ENCODE peak calls at places on chromosomes 2 and 18, in four cellular contexts. One of them, this sample, is unnamed.

GRCh38 chr18:24964213-24964612 is 387.8 kb downstream of the ZNF521 start:
- DNase-seq in H1: no peak
- DNase-seq in HepG2: no peak
- DNase-seq in GM12878: no peak
- DNase-seq in this sample: no peak

GRCh38 chr2:64144057-64145013 is at the start of gene PELI1:
- DNase-seq in H1: peak; percentile 96
- DNase-seq in HepG2: peak; percentile 100
- DNase-seq in GM12878: peak; percentile 96
- DNase-seq in this sample: peak; percentile 97

GRCh38 chr18:13372405-13372995 is 153.9 kb downstream of the LDLRAD4 start:
- DNase-seq in H1: no peak
- DNase-seq in HepG2: no peak
- DNase-seq in GM12878: no peak
- DNase-seq in this sample: no peak

GRCh38 chr2:220556658-220557057 is 929.2 kb downstream of the SLC4A3 start:
- DNase-seq in H1: no peak
- DNase-seq in HepG2: no peak
- DNase-seq in GM12878: no peak
- DNase-seq in this sample: no peak

GRCh38 chr2:168246072-168246482 is 1.3 kb downstream of the STK39 start:
- DNase-seq in H1: no peak
- DNase-seq in HepG2: no peak
- DNase-seq in GM12878: no peak
- DNase-seq in this sample: peak; percentile 15

GRCh38 chr2:37615808-37616673 is 55.4 kb downstream of the CDC42EP3 start:
- DNase-seq in H1: no peak
- DNase-seq in HepG2: no peak
- DNase-seq in GM12878: no peak
- DNase-seq in this sample: no peak

GRCh38 chr2:233471291-233472035 is 95.1 kb downstream of the USP40 start:
- DNase-seq in H1: no peak
- DNase-seq in HepG2: no peak
- DNase-seq in GM12878: no peak
- DNase-seq in this sample: no peak

GRCh38 chr2:218003265-218003950 is 613 bp upstream of the TNS1 start:
- DNase-seq in H1: no peak
- DNase-seq in HepG2: no peak
- DNase-seq in GM12878: no peak
- DNase-seq in this sample: no peak

GRCh38 chr18:24176727-24177416 is 38.0 kb downstream of the CABYR start:
- DNase-seq in H1: peak; percentile 50
- DNase-seq in HepG2: peak; percentile 37
- DNase-seq in GM12878: peak; percentile 61
- DNase-seq in this sample: peak; percentile 44

GRCh38 chr2:89841476-89841840 is 1150.0 kb downstream of the RPIA start:
- DNase-seq in H1: no peak
- DNase-seq in HepG2: no peak
- DNase-seq in GM12878: no peak
- DNase-seq in this sample: no peak

GRCh38 chr18:23523429-23524212 is 20.3 kb downstream of the RMC1 start:
- DNase-seq in H1: no peak
- DNase-seq in HepG2: no peak
- DNase-seq in GM12878: peak; percentile 16
- DNase-seq in this sample: no peak

GRCh38 chr2:53235836-53236582 is 531.6 kb upstream of the CHAC2 start:
- DNase-seq in H1: no peak
- DNase-seq in HepG2: no peak
- DNase-seq in GM12878: no peak
- DNase-seq in this sample: no peak

GRCh38 chr18:44602380-44602779 is 78.3 kb upstream of the SETBP1 start:
- DNase-seq in H1: no peak
- DNase-seq in HepG2: no peak
- DNase-seq in GM12878: no peak
- DNase-seq in this sample: no peak

GRCh38 chr18:43159091-43159490 is 43.6 kb upstream of the RIT2 start:
- DNase-seq in H1: no peak
- DNase-seq in HepG2: no peak
- DNase-seq in GM12878: no peak
- DNase-seq in this sample: no peak

GRCh38 chr2:229164545-229165249 is 106.4 kb downstream of the PID1 start:
- DNase-seq in H1: no peak
- DNase-seq in HepG2: no peak
- DNase-seq in GM12878: no peak
- DNase-seq in this sample: no peak

GRCh38 chr2:12091201-12091806 is 344.9 kb downstream of the LPIN1 start:
- DNase-seq in H1: no peak
- DNase-seq in HepG2: no peak
- DNase-seq in GM12878: no peak
- DNase-seq in this sample: no peak

GRCh38 chr2:12089496-12089895 is 343.1 kb downstream of the LPIN1 start:
- DNase-seq in H1: no peak
- DNase-seq in HepG2: no peak
- DNase-seq in GM12878: no peak
- DNase-seq in this sample: no peak

GRCh38 chr2:12089001-12089400 is 342.6 kb downstream of the LPIN1 start:
- DNase-seq in H1: no peak
- DNase-seq in HepG2: no peak
- DNase-seq in GM12878: no peak
- DNase-seq in this sample: no peak

GRCh38 chr2:12090072-12090471 is 343.6 kb downstream of the LPIN1 start:
- DNase-seq in H1: no peak
- DNase-seq in HepG2: no peak
- DNase-seq in GM12878: no peak
- DNase-seq in this sample: no peak

GRCh38 chr2:12090590-12090989 is 344.2 kb downstream of the LPIN1 start:
- DNase-seq in H1: no peak
- DNase-seq in HepG2: no peak
- DNase-seq in GM12878: no peak
- DNase-seq in this sample: no peak
- H3K9ac ChIP-seq in H1: no peak overlapping the region
- H3K9ac ChIP-seq in HepG2: no peak overlapping the region
- H3K9ac ChIP-seq in GM12878: no peak overlapping the region
- H3K9ac ChIP-seq in this sample: no peak overlapping the region

DNA sequence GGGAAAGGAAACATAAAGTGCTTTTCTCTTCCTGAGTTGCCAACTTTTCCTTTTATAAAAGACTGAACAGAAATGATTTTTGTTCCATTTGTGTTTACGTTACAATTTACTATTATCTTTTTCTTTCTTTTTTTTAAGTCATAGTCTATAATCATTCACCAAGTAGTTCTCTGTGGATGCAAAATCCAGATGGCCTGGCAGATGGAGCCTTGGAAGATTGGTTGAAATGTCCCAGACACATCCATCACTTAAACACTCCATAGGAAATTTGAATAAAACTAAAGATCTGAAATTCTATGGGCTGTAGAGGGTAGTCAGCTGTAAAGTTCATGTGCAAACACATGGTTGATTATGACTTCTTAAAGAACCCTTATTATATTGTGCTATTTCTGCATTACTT is 164.8 kb upstream of the DOCK10 start:
- DNase-seq in H1: no peak
- DNase-seq in HepG2: no peak
- DNase-seq in GM12878: no peak
- DNase-seq in this sample: no peak
- TF ChIP-seq SUZ12 in H1: no peak
- TF ChIP-seq SUZ12 in HepG2: no peak
- TF ChIP-seq SUZ12 in GM12878: no peak
- TF ChIP-seq SUZ12 in this sample: no peak

DNA sequence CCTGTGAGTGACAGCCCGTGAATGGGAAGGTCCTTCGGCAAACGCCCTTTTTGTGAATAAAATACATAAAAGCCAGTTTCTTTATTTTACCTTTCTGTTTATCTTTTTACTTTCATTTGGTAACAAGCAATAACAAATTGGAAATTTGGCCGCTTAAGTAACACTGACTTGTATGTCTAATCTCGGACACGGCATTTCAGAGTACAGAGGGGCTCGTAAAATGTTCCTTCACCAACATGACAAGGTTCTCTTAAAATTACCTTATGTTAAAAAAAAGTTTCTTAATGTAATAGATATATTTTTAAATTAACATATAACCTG is 557 bp upstream of the NEMP2 start:
- DNase-seq in H1: no peak
- DNase-seq in HepG2: no peak
- DNase-seq in GM12878: no peak
- DNase-seq in this sample: no peak
- H3K9ac ChIP-seq in H1: peak overlapping the region; percentile 81
- H3K9ac ChIP-seq in HepG2: peak overlapping the region; percentile 88
- H3K9ac ChIP-seq in GM12878: peak overlapping the region; percentile 93
- H3K9ac ChIP-seq in this sample: peak overlapping the region; percentile 87

GRCh38 chr2:187003038-187003543 is 154.1 kb upstream of the ZSWIM2 start:
- DNase-seq in H1: no peak
- DNase-seq in HepG2: no peak
- DNase-seq in GM12878: no peak
- DNase-seq in this sample: no peak
- TF ChIP-seq SUZ12 in H1: no peak
- TF ChIP-seq SUZ12 in HepG2: no peak
- TF ChIP-seq SUZ12 in GM12878: no peak
- TF ChIP-seq SUZ12 in this sample: no peak

DNA sequence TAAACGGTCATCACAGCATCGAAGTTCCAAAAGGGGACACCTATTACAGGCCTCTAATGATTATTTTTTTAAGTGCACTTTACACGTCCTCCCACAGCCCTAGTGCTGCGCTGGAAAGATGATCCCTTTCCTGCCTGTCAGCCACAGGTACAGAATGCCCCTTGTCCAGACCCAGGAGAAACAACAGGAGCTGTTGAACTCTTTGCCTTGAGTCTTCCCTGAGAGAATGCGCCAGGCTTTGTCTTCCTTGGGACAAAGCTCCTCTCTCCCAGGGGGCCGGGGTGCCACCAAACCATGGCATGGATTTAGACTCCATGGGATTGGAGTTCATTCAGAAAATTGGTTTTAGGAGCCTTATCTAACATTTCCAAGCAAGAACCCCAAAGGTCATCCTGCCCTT is 319.0 kb upstream of the SOX11 start:
- DNase-seq in H1: peak; percentile 54
- DNase-seq in HepG2: no peak
- DNase-seq in GM12878: no peak
- DNase-seq in this sample: peak; percentile 86
- H3K9ac ChIP-seq in H1: no peak overlapping the region
- H3K9ac ChIP-seq in HepG2: no peak overlapping the region
- H3K9ac ChIP-seq in GM12878: no peak overlapping the region
- H3K9ac ChIP-seq in this sample: peak overlapping the region; percentile 26

GRCh38 chr2:133606616-133607015 is 38.4 kb upstream of the NCKAP5 start:
- DNase-seq in H1: no peak
- DNase-seq in HepG2: no peak
- DNase-seq in GM12878: no peak
- DNase-seq in this sample: no peak

GRCh38 chr2:133607679-133608078 is 39.4 kb upstream of the NCKAP5 start:
- DNase-seq in H1: no peak
- DNase-seq in HepG2: no peak
- DNase-seq in GM12878: no peak
- DNase-seq in this sample: no peak

GRCh38 chr2:133603109-133603508 is 34.8 kb upstream of the NCKAP5 start:
- DNase-seq in H1: no peak
- DNase-seq in HepG2: no peak
- DNase-seq in GM12878: no peak
- DNase-seq in this sample: no peak

GRCh38 chr2:133602538-133602937 is 34.3 kb upstream of the NCKAP5 start:
- DNase-seq in H1: no peak
- DNase-seq in HepG2: no peak
- DNase-seq in GM12878: no peak
- DNase-seq in this sample: no peak

GRCh38 chr2:133605031-133605773 is 36.9 kb upstream of the NCKAP5 start:
- DNase-seq in H1: no peak
- DNase-seq in HepG2: no peak
- DNase-seq in GM12878: no peak
- DNase-seq in this sample: no peak
- TF ChIP-seq SUZ12 in H1: no peak
- TF ChIP-seq SUZ12 in HepG2: no peak
- TF ChIP-seq SUZ12 in GM12878: no peak
- TF ChIP-seq SUZ12 in this sample: no peak

DNA sequence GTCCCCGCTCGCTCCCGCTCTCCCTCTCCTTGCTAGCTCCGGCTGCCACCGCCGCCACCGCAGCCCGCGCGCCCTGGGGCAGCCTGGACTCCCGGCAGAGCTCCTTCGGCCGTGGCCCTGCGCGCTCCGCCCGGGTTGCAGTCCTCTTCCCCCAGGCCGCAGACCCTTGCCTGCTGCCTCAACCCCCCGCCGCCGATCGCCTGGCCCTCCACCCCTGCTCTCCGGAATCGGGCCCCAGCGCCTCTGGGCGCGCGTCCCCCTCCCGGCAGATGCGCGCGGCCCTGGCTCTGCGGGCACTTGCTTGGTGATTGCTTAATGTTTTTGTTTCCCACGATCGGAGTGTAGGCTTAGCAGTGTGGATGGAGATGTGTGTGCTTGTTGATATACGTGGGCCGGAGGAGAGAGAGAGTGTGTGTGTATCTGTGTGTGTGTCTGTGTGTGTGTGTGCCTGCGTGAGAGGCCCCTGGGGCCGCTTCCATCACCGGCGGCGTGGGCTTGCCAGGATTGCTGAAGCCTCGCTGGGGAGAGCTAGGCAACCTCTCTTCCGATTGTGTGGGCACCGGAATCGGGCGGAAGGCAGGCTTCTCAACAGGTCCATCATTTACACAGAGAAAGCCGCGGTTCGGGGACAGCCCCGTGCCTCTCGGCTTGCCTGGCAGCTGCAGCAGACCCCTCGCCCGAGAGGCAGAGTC is 877 bp downstream of the INHBB start:
- DNase-seq in H1: no peak
- DNase-seq in HepG2: no peak
- DNase-seq in GM12878: no peak
- DNase-seq in this sample: no peak
- H3K9ac ChIP-seq in H1: no peak overlapping the region
- H3K9ac ChIP-seq in HepG2: no peak overlapping the region
- H3K9ac ChIP-seq in GM12878: no peak overlapping the region
- H3K9ac ChIP-seq in this sample: peak overlapping the region; percentile 56

GRCh38 chr2:46296840-46297545 is at the start of gene EPAS1:
- DNase-seq in H1: peak; percentile 61
- DNase-seq in HepG2: peak; percentile 84
- DNase-seq in GM12878: peak; percentile 8
- DNase-seq in this sample: no peak

GRCh38 chr2:46297546-46298271 is 502 bp downstream of the EPAS1 start:
- DNase-seq in H1: no peak
- DNase-seq in HepG2: peak; percentile 59
- DNase-seq in GM12878: no peak
- DNase-seq in this sample: no peak

GRCh38 chr2:46293466-46293865 is 3.7 kb upstream of the EPAS1 start:
- DNase-seq in H1: no peak
- DNase-seq in HepG2: no peak
- DNase-seq in GM12878: no peak
- DNase-seq in this sample: no peak

GRCh38 chr2:46296216-46296839 is 879 bp upstream of the EPAS1 start:
- DNase-seq in H1: no peak
- DNase-seq in HepG2: no peak
- DNase-seq in GM12878: no peak
- DNase-seq in this sample: no peak

GRCh38 chr2:46294185-46294836 is 2.9 kb upstream of the EPAS1 start:
- DNase-seq in H1: no peak
- DNase-seq in HepG2: no peak
- DNase-seq in GM12878: no peak
- DNase-seq in this sample: no peak
- TF ChIP-seq SUZ12 in H1: no peak
- TF ChIP-seq SUZ12 in HepG2: no peak
- TF ChIP-seq SUZ12 in GM12878: no peak
- TF ChIP-seq SUZ12 in this sample: no peak

This sample was measured in NT2/D1.